ENCODE peak calls at places on chromosomes 4 and X, in four cellular contexts. One of them, this sample, is unnamed.

GRCh38 chr4:158624889-158625478 is 46.7 kb downstream of the C4orf46 start:
- DNase-seq in NCI-H187 treated with DMSO at 0.1 percent for 48 hours: no peak
- DNase-seq in activated CD4-positive, alpha-beta T cell treated with anti-CD3 and anti-CD28 coated beads, Interleukin-2, amount 50 U/mL, for 48 hours: no peak
- DNase-seq in central memory CD4-positive, alpha-beta T cell: no peak
- DNase-seq in this sample: no peak

GRCh38 chrX:132463411-132463810 is 25.4 kb downstream of the MBNL3 start:
- DNase-seq in central memory CD4-positive, alpha-beta T cell: no peak
- DNase-seq in NCI-H187 treated with DMSO at 0.1 percent for 48 hours: no peak
- DNase-seq in activated CD4-positive, alpha-beta T cell treated with anti-CD3 and anti-CD28 coated beads, Interleukin-2, amount 50 U/mL, for 48 hours: peak
- DNase-seq in this sample: no peak

GRCh38 chr4:165378398-165378762 is 428 bp upstream of the CPE start:
- DNase-seq in activated CD4-positive, alpha-beta T cell treated with anti-CD3 and anti-CD28 coated beads, Interleukin-2, amount 50 U/mL, for 48 hours: no peak
- DNase-seq in central memory CD4-positive, alpha-beta T cell: no peak
- DNase-seq in NCI-H187 treated with DMSO at 0.1 percent for 48 hours: no peak
- DNase-seq in this sample: no peak

GRCh38 chrX:154368630-154369452 is 5.6 kb downstream of the FLNA start:
- DNase-seq in activated CD4-positive, alpha-beta T cell treated with anti-CD3 and anti-CD28 coated beads, Interleukin-2, amount 50 U/mL, for 48 hours: peak
- DNase-seq in NCI-H187 treated with DMSO at 0.1 percent for 48 hours: no peak
- DNase-seq in central memory CD4-positive, alpha-beta T cell: peak
- DNase-seq in this sample: no peak

GRCh38 chr4:13534344-13535063 is 9.8 kb downstream of the NKX3-2 start:
- DNase-seq in activated CD4-positive, alpha-beta T cell treated with anti-CD3 and anti-CD28 coated beads, Interleukin-2, amount 50 U/mL, for 48 hours: no peak
- DNase-seq in NCI-H187 treated with DMSO at 0.1 percent for 48 hours: no peak
- DNase-seq in central memory CD4-positive, alpha-beta T cell: no peak
- DNase-seq in this sample: no peak

GRCh38 chr4:168605411-168605810 is 108.6 kb downstream of the PALLD start:
- DNase-seq in activated CD4-positive, alpha-beta T cell treated with anti-CD3 and anti-CD28 coated beads, Interleukin-2, amount 50 U/mL, for 48 hours: no peak
- DNase-seq in central memory CD4-positive, alpha-beta T cell: no peak
- DNase-seq in NCI-H187 treated with DMSO at 0.1 percent for 48 hours: no peak
- DNase-seq in this sample: no peak

GRCh38 chrX:12974217-12974796 is 603 bp upstream of the TMSB4X start:
- DNase-seq in central memory CD4-positive, alpha-beta T cell: no peak
- DNase-seq in NCI-H187 treated with DMSO at 0.1 percent for 48 hours: no peak
- DNase-seq in activated CD4-positive, alpha-beta T cell treated with anti-CD3 and anti-CD28 coated beads, Interleukin-2, amount 50 U/mL, for 48 hours: peak
- DNase-seq in this sample: no peak

GRCh38 chr4:145230726-145231125 is 50.3 kb upstream of the OTUD4 start:
- DNase-seq in activated CD4-positive, alpha-beta T cell treated with anti-CD3 and anti-CD28 coated beads, Interleukin-2, amount 50 U/mL, for 48 hours: no peak
- DNase-seq in NCI-H187 treated with DMSO at 0.1 percent for 48 hours: no peak
- DNase-seq in central memory CD4-positive, alpha-beta T cell: no peak
- DNase-seq in this sample: peak

GRCh38 chr4:87985097-87985886 is 9.8 kb downstream of the SPP1 start:
- DNase-seq in NCI-H187 treated with DMSO at 0.1 percent for 48 hours: no peak
- DNase-seq in activated CD4-positive, alpha-beta T cell treated with anti-CD3 and anti-CD28 coated beads, Interleukin-2, amount 50 U/mL, for 48 hours: peak
- DNase-seq in central memory CD4-positive, alpha-beta T cell: peak
- DNase-seq in this sample: no peak

GRCh38 chrX:150162141-150162540 is 201.0 kb upstream of the MAMLD1 start:
- DNase-seq in activated CD4-positive, alpha-beta T cell treated with anti-CD3 and anti-CD28 coated beads, Interleukin-2, amount 50 U/mL, for 48 hours: no peak
- DNase-seq in NCI-H187 treated with DMSO at 0.1 percent for 48 hours: no peak
- DNase-seq in central memory CD4-positive, alpha-beta T cell: no peak
- DNase-seq in this sample: no peak

GRCh38 chrX:136260801-136261200 is 9.6 kb upstream of the MAP7D3 start:
- DNase-seq in NCI-H187 treated with DMSO at 0.1 percent for 48 hours: no peak
- DNase-seq in activated CD4-positive, alpha-beta T cell treated with anti-CD3 and anti-CD28 coated beads, Interleukin-2, amount 50 U/mL, for 48 hours: no peak
- DNase-seq in central memory CD4-positive, alpha-beta T cell: no peak
- DNase-seq in this sample: peak

GRCh38 chrX:150696836-150697235 is 3.6 kb downstream of the MTMR1 start:
- DNase-seq in activated CD4-positive, alpha-beta T cell treated with anti-CD3 and anti-CD28 coated beads, Interleukin-2, amount 50 U/mL, for 48 hours: peak
- DNase-seq in central memory CD4-positive, alpha-beta T cell: no peak
- DNase-seq in NCI-H187 treated with DMSO at 0.1 percent for 48 hours: no peak
- DNase-seq in this sample: no peak

GRCh38 chrX:110786486-110786885 is 9.1 kb downstream of the CHRDL1 start:
- DNase-seq in activated CD4-positive, alpha-beta T cell treated with anti-CD3 and anti-CD28 coated beads, Interleukin-2, amount 50 U/mL, for 48 hours: no peak
- DNase-seq in NCI-H187 treated with DMSO at 0.1 percent for 48 hours: no peak
- DNase-seq in central memory CD4-positive, alpha-beta T cell: no peak
- DNase-seq in this sample: no peak

GRCh38 chrX:11064851-11065600 is 46.1 kb upstream of the HCCS start:
- DNase-seq in activated CD4-positive, alpha-beta T cell treated with anti-CD3 and anti-CD28 coated beads, Interleukin-2, amount 50 U/mL, for 48 hours: no peak
- DNase-seq in central memory CD4-positive, alpha-beta T cell: no peak
- DNase-seq in NCI-H187 treated with DMSO at 0.1 percent for 48 hours: no peak
- DNase-seq in this sample: peak

GRCh38 chr4:55397024-55397520 is 1.3 kb downstream of the TMEM165 start:
- DNase-seq in NCI-H187 treated with DMSO at 0.1 percent for 48 hours: no peak
- DNase-seq in activated CD4-positive, alpha-beta T cell treated with anti-CD3 and anti-CD28 coated beads, Interleukin-2, amount 50 U/mL, for 48 hours: no peak
- DNase-seq in central memory CD4-positive, alpha-beta T cell: peak
- DNase-seq in this sample: no peak

GRCh38 chr4:70678383-70678999 is 9.8 kb upstream of the UTP3 start:
- DNase-seq in activated CD4-positive, alpha-beta T cell treated with anti-CD3 and anti-CD28 coated beads, Interleukin-2, amount 50 U/mL, for 48 hours: no peak
- DNase-seq in NCI-H187 treated with DMSO at 0.1 percent for 48 hours: no peak
- DNase-seq in central memory CD4-positive, alpha-beta T cell: no peak
- DNase-seq in this sample: no peak

GRCh38 chr4:123786955-123787354 is 390.4 kb downstream of the SPRY1 start:
- DNase-seq in central memory CD4-positive, alpha-beta T cell: no peak
- DNase-seq in NCI-H187 treated with DMSO at 0.1 percent for 48 hours: no peak
- DNase-seq in activated CD4-positive, alpha-beta T cell treated with anti-CD3 and anti-CD28 coated beads, Interleukin-2, amount 50 U/mL, for 48 hours: no peak
- DNase-seq in this sample: no peak

GRCh38 chrX:41499984-41500383 is 52.8 kb downstream of the NYX start:
- DNase-seq in NCI-H187 treated with DMSO at 0.1 percent for 48 hours: no peak
- DNase-seq in central memory CD4-positive, alpha-beta T cell: no peak
- DNase-seq in activated CD4-positive, alpha-beta T cell treated with anti-CD3 and anti-CD28 coated beads, Interleukin-2, amount 50 U/mL, for 48 hours: no peak
- DNase-seq in this sample: no peak

GRCh38 chr4:3302786-3303444 is 10.1 kb downstream of the RGS12 start:
- DNase-seq in central memory CD4-positive, alpha-beta T cell: no peak
- DNase-seq in activated CD4-positive, alpha-beta T cell treated with anti-CD3 and anti-CD28 coated beads, Interleukin-2, amount 50 U/mL, for 48 hours: no peak
- DNase-seq in NCI-H187 treated with DMSO at 0.1 percent for 48 hours: no peak
- DNase-seq in this sample: no peak

GRCh38 chr4:103786014-103786413 is 66.2 kb upstream of the TACR3 start:
- DNase-seq in NCI-H187 treated with DMSO at 0.1 percent for 48 hours: no peak
- DNase-seq in central memory CD4-positive, alpha-beta T cell: no peak
- DNase-seq in activated CD4-positive, alpha-beta T cell treated with anti-CD3 and anti-CD28 coated beads, Interleukin-2, amount 50 U/mL, for 48 hours: no peak
- DNase-seq in this sample: no peak

GRCh38 chr4:174086829-174087799 is 196.4 kb downstream of the FBXO8 start:
- DNase-seq in activated CD4-positive, alpha-beta T cell treated with anti-CD3 and anti-CD28 coated beads, Interleukin-2, amount 50 U/mL, for 48 hours: no peak
- DNase-seq in central memory CD4-positive, alpha-beta T cell: no peak
- DNase-seq in NCI-H187 treated with DMSO at 0.1 percent for 48 hours: no peak
- DNase-seq in this sample: no peak

GRCh38 chr4:146343776-146344175 is 129.4 kb downstream of the REELD1 start:
- DNase-seq in NCI-H187 treated with DMSO at 0.1 percent for 48 hours: no peak
- DNase-seq in central memory CD4-positive, alpha-beta T cell: no peak
- DNase-seq in activated CD4-positive, alpha-beta T cell treated with anti-CD3 and anti-CD28 coated beads, Interleukin-2, amount 50 U/mL, for 48 hours: no peak
- DNase-seq in this sample: no peak

GRCh38 chrX:150899191-150899757 is 806 bp upstream of the CD99L2 start:
- DNase-seq in activated CD4-positive, alpha-beta T cell treated with anti-CD3 and anti-CD28 coated beads, Interleukin-2, amount 50 U/mL, for 48 hours: peak
- DNase-seq in NCI-H187 treated with DMSO at 0.1 percent for 48 hours: no peak
- DNase-seq in central memory CD4-positive, alpha-beta T cell: peak
- DNase-seq in this sample: no peak

GRCh38 chr4:16048639-16049448 is 35.0 kb downstream of the PROM1 start:
- DNase-seq in NCI-H187 treated with DMSO at 0.1 percent for 48 hours: no peak
- DNase-seq in activated CD4-positive, alpha-beta T cell treated with anti-CD3 and anti-CD28 coated beads, Interleukin-2, amount 50 U/mL, for 48 hours: no peak
- DNase-seq in central memory CD4-positive, alpha-beta T cell: no peak
- DNase-seq in this sample: no peak

GRCh38 chrX:4674028-4674782 is 960.8 kb upstream of the PRKX start:
- DNase-seq in NCI-H187 treated with DMSO at 0.1 percent for 48 hours: no peak
- DNase-seq in central memory CD4-positive, alpha-beta T cell: no peak
- DNase-seq in activated CD4-positive, alpha-beta T cell treated with anti-CD3 and anti-CD28 coated beads, Interleukin-2, amount 50 U/mL, for 48 hours: no peak
- DNase-seq in this sample: no peak

This sample was measured in AG04449.